ENCODE peak calls at places on chromosome 15, in four cellular contexts. G, Y, U and P are unnamed samples.
A peak's percentile ranks its signal among the peaks of the same experiment; 100 is the strongest.

GRCh38 chr15:71921191-71921590 is 110.8 kb downstream of the NR2E3 start:
- DNase-seq in U (peak; percentile 58), Y (no peak), G (no peak), P (no peak)

GRCh38 chr15:57866149-57866736 is 159.7 kb downstream of the POLR2M start:
- DNase-seq in Y (no peak), U (peak; percentile 15), G (peak; percentile 71), P (peak; percentile 78)

GRCh38 chr15:84831028-84831427 is 13.9 kb downstream of the ALPK3 start:
- DNase-seq in Y (no peak), U (no peak), G (no peak), P (no peak)

GRCh38 chr15:44662478-44663409 is 718 bp downstream of the SPG11 start:
- DNase-seq in U (peak; percentile 48), G (peak; percentile 78), Y (peak; percentile 82), P (no peak)

GRCh38 chr15:67070892-67071664 is 5.7 kb downstream of the SMAD3 start:
- DNase-seq in Y (no peak), U (peak; percentile 11), G (no peak), P (peak; percentile 88)

GRCh38 chr15:85412956-85413854 is 32.8 kb downstream of the AKAP13 start:
- DNase-seq in U (peak; percentile 95), Y (peak; percentile 78), G (peak; percentile 62), P (peak; percentile 82)

GRCh38 chr15:89500397-89501270 is 4.3 kb upstream of the RHCG start:
- DNase-seq in G (peak; percentile 15), Y (peak; percentile 51), U (no peak), P (no peak)

GRCh38 chr15:67149068-67149841 is 83.9 kb downstream of the SMAD3 start:
- DNase-seq in G (no peak), Y (peak; percentile 43), U (no peak), P (no peak)

GRCh38 chr15:66221126-66221525 is 32.4 kb downstream of the MEGF11 start:
- DNase-seq in U (no peak), Y (peak; percentile 27), G (no peak), P (no peak)

GRCh38 chr15:91919014-91919534 is 65.6 kb downstream of the SLCO3A1 start:
- DNase-seq in Y (peak; percentile 74), G (no peak), U (no peak), P (no peak)

GRCh38 chr15:55256281-55257013 is 33.2 kb downstream of the RAB27A start:
- DNase-seq in G (no peak), Y (no peak), U (peak; percentile 33), P (no peak)

GRCh38 chr15:20341901-20342605 is 199.5 kb downstream of the GOLGA6L6 start:
- DNase-seq in G (no peak), Y (peak; percentile 88), U (no peak), P (no peak)

GRCh38 chr15:66751579-66751978 is 49.5 kb downstream of the SMAD6 start:
- DNase-seq in Y (no peak), U (no peak), G (no peak), P (no peak)

GRCh38 chr15:57496946-57497944 is 94.5 kb upstream of the MYZAP start:
- DNase-seq in G (peak; percentile 55), U (no peak), Y (no peak), P (peak; percentile 82)

GRCh38 chr15:65766422-65767263 is 25.4 kb downstream of the DENND4A start:
- DNase-seq in Y (no peak), U (peak; percentile 80), G (peak; percentile 5), P (no peak)

GRCh38 chr15:85312925-85313324 is 67.5 kb upstream of the AKAP13 start:
- DNase-seq in G (no peak), U (peak; percentile 53), Y (no peak), P (peak; percentile 87)

GRCh38 chr15:37035349-37035748 is 65.0 kb downstream of the MEIS2 start:
- DNase-seq in G (peak; percentile 86), Y (no peak), U (peak; percentile 66), P (no peak)

GRCh38 chr15:70121656-70122297 is 24.1 kb upstream of the TLE3 start:
- DNase-seq in Y (peak; percentile 84), G (no peak), U (peak; percentile 80), P (no peak)

GRCh38 chr15:89472785-89473256 is 23.6 kb downstream of the RHCG start:
- DNase-seq in G (peak; percentile 54), Y (peak; percentile 24), U (peak; percentile 47), P (peak; percentile 91)

GRCh38 chr15:64791401-64791800 is 16.0 kb upstream of the RBPMS2 start:
- DNase-seq in G (no peak), Y (no peak), U (no peak), P (no peak)

GRCh38 chr15:96553006-96553405 is 222.5 kb downstream of the NR2F2 start:
- DNase-seq in G (no peak), U (no peak), Y (no peak), P (no peak)

GRCh38 chr15:64222573-64223361 is 59.9 kb upstream of the PPIB start:
- DNase-seq in G (no peak), U (peak; percentile 32), Y (no peak), P (no peak)

GRCh38 chr15:77580991-77581682 is 51.6 kb downstream of the LINGO1 start:
- DNase-seq in U (no peak), Y (peak; percentile 79), G (no peak), P (no peak)

GRCh38 chr15:29670945-29671307 is 151.3 kb downstream of the TJP1 start:
- DNase-seq in Y (no peak), G (peak; percentile 97), U (peak; percentile 61), P (no peak)

GRCh38 chr15:100601158-100601557 is 826 bp downstream of the LINS1 start:
- DNase-seq in G (peak; percentile 3), U (no peak), Y (no peak), P (peak; percentile 19)

GRCh38 chr15:100131321-100132224 is 210.2 kb downstream of the ADAMTS17 start:
- DNase-seq in U (peak; percentile 39), G (peak; percentile 44), Y (no peak), P (no peak)

GRCh38 chr15:80587816-80588456 is 107.2 kb upstream of the ABHD17C start:
- DNase-seq in U (peak; percentile 81), Y (peak; percentile 45), G (no peak), P (no peak)

GRCh38 chr15:31483053-31483923 is 156.7 kb downstream of the KLF13 start:
- DNase-seq in G (peak; percentile 25), U (no peak), Y (peak; percentile 61), P (no peak)

GRCh38 chr15:76058714-76059319 is 968 bp upstream of the TMEM266 start:
- DNase-seq in U (no peak), Y (no peak), G (no peak), P (peak; percentile 55)
- H3K4me3 ChIP-seq in U (peak overlapping the region; percentile 55), Y (peak overlapping the region; percentile 59), G (peak overlapping the region; percentile 68), P (peak overlapping the region; percentile 44)

GRCh38 chr15:60970246-60971170 is 258.6 kb downstream of the RORA start:
- DNase-seq in G (no peak), Y (no peak), U (peak; percentile 76), P (no peak)

GRCh38 chr15:60973637-60974415 is 255.3 kb downstream of the RORA start:
- DNase-seq in U (peak; percentile 87), G (no peak), Y (no peak), P (no peak)

GRCh38 chr15:60971719-60972118 is 257.4 kb downstream of the RORA start:
- DNase-seq in U (no peak), Y (no peak), G (no peak), P (no peak)

GRCh38 chr15:60972866-60973265 is 256.2 kb downstream of the RORA start:
- DNase-seq in U (peak; percentile 93), G (no peak), Y (no peak), P (no peak)

DNA sequence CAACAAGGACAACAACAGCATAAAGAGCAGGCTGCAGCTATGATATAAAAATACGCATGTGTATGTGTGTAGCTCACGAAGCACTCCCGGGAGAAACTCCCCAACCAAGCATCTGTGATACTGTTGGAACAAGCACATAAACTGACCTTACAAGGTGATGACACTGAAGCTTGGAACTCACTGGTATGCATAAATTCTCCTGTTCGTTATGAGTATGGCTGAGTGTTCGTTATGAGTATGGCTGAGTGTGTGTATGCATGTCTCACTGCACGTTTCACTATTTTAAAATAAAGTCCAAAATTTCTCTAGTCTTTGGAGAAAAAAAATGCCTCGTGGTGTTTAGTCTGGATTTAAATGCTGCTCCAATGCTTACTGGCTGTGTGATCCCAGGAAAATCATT is 256.8 kb downstream of the RORA start:
- DNase-seq in U (peak; percentile 99), Y (no peak), G (no peak), P (no peak)
- H3K4me1 ChIP-seq in U (peaks cover 39% of the 10 kb centered on the region), Y (peaks cover 21% of the 10 kb centered on the region), G (no peaks in the 10 kb centered on the region), P (peaks cover 33% of the 10 kb centered on the region)

GRCh38 chr15:83207622-83208356 is at the start of gene HDGFL3:
- DNase-seq in U (peak; percentile 39), Y (peak; percentile 82), G (no peak), P (peak; percentile 77)

GRCh38 chr15:83206971-83207621 is 527 bp downstream of the HDGFL3 start:
- DNase-seq in Y (peak; percentile 72), G (no peak), U (no peak), P (peak; percentile 62)

GRCh38 chr15:83206387-83206970 is 1.1 kb downstream of the HDGFL3 start:
- DNase-seq in G (no peak), Y (no peak), U (no peak), P (peak; percentile 40)

GRCh38 chr15:83204697-83205096 is 2.9 kb downstream of the HDGFL3 start:
- DNase-seq in Y (no peak), G (no peak), U (no peak), P (peak; percentile 68)

GRCh38 chr15:83205725-83206324 is 1.8 kb downstream of the HDGFL3 start:
- DNase-seq in U (peak; percentile 63), G (no peak), Y (no peak), P (no peak)
- H3K4me3 ChIP-seq in U (peak overlapping the region; percentile 97), G (no peak overlapping the region), Y (peak overlapping the region; percentile 91), P (no peak overlapping the region)

GRCh38 chr15:68349173-68349572 is 71.6 kb downstream of the FEM1B start:
- DNase-seq in G (no peak), U (no peak), Y (no peak), P (no peak)

GRCh38 chr15:68346986-68347385 is 69.4 kb downstream of the FEM1B start:
- DNase-seq in Y (no peak), G (peak; percentile 36), U (peak; percentile 32), P (no peak)

GRCh38 chr15:68347392-68347791 is 69.8 kb downstream of the FEM1B start:
- DNase-seq in Y (no peak), G (no peak), U (peak; percentile 90), P (no peak)

GRCh38 chr15:68348601-68349000 is 71.1 kb downstream of the FEM1B start:
- DNase-seq in G (no peak), Y (no peak), U (no peak), P (no peak)

GRCh38 chr15:68348064-68348463 is 70.5 kb downstream of the FEM1B start:
- DNase-seq in Y (no peak), U (peak; percentile 27), G (no peak), P (no peak)
- H3K4me1 ChIP-seq in Y (peaks cover 80% of the 10 kb centered on the region), U (peaks cover 16% of the 10 kb centered on the region), G (no peaks in the 10 kb centered on the region), P (no peaks in the 10 kb centered on the region)